ENCODE peak calls at places on chromosomes 3 and 15, in seven cellular contexts. One of them, this sample, is unnamed.

GRCh38 chr3:113441051-113441770 is at the start of gene CFAP44:
- DNase-seq in effector memory CD4-positive, alpha-beta T cell: peak; percentile 5
- DNase-seq in BE2C: peak; percentile 77
- DNase-seq in SJSA1: no peak
- DNase-seq in H9: peak; percentile 91
- DNase-seq in A549: no peak
- DNase-seq in mammary epithelial cell: peak; percentile 41
- DNase-seq in this sample: no peak

GRCh38 chr3:71991681-71992080 is 206.7 kb upstream of the PROK2 start:
- DNase-seq in effector memory CD4-positive, alpha-beta T cell: no peak
- DNase-seq in BE2C: no peak
- DNase-seq in SJSA1: no peak
- DNase-seq in H9: no peak
- DNase-seq in A549: no peak
- DNase-seq in mammary epithelial cell: no peak
- DNase-seq in this sample: no peak

GRCh38 chr3:62015111-62015510 is 358.2 kb downstream of the FEZF2 start:
- DNase-seq in effector memory CD4-positive, alpha-beta T cell: no peak
- DNase-seq in BE2C: no peak
- DNase-seq in SJSA1: no peak
- DNase-seq in H9: no peak
- DNase-seq in A549: no peak
- DNase-seq in mammary epithelial cell: no peak
- DNase-seq in this sample: no peak

GRCh38 chr15:36347272-36347864 is 232.1 kb upstream of the CDIN1 start:
- DNase-seq in effector memory CD4-positive, alpha-beta T cell: no peak
- DNase-seq in BE2C: peak; percentile 17
- DNase-seq in SJSA1: no peak
- DNase-seq in H9: no peak
- DNase-seq in A549: peak; percentile 19
- DNase-seq in mammary epithelial cell: no peak
- DNase-seq in this sample: no peak

GRCh38 chr3:195809796-195810454 is 1.8 kb downstream of the MUC4 start:
- DNase-seq in effector memory CD4-positive, alpha-beta T cell: no peak
- DNase-seq in BE2C: no peak
- DNase-seq in SJSA1: no peak
- DNase-seq in H9: no peak
- DNase-seq in A549: no peak
- DNase-seq in mammary epithelial cell: no peak
- DNase-seq in this sample: no peak

GRCh38 chr15:31474059-31474868 is 147.6 kb downstream of the KLF13 start:
- DNase-seq in effector memory CD4-positive, alpha-beta T cell: no peak
- DNase-seq in BE2C: no peak
- DNase-seq in SJSA1: no peak
- DNase-seq in H9: peak; percentile 6
- DNase-seq in A549: no peak
- DNase-seq in mammary epithelial cell: no peak
- DNase-seq in this sample: no peak

GRCh38 chr15:55106155-55106554 is 90.6 kb downstream of the RSL24D1 start:
- DNase-seq in effector memory CD4-positive, alpha-beta T cell: no peak
- DNase-seq in BE2C: no peak
- DNase-seq in SJSA1: no peak
- DNase-seq in H9: no peak
- DNase-seq in A549: no peak
- DNase-seq in mammary epithelial cell: no peak
- DNase-seq in this sample: no peak

GRCh38 chr3:64505419-64505818 is 182.4 kb downstream of the ADAMTS9 start:
- DNase-seq in effector memory CD4-positive, alpha-beta T cell: no peak
- DNase-seq in BE2C: no peak
- DNase-seq in SJSA1: no peak
- DNase-seq in H9: no peak
- DNase-seq in A549: no peak
- DNase-seq in mammary epithelial cell: no peak
- DNase-seq in this sample: no peak

GRCh38 chr3:89447244-89447643 is 339.8 kb downstream of the EPHA3 start:
- DNase-seq in effector memory CD4-positive, alpha-beta T cell: no peak
- DNase-seq in BE2C: no peak
- DNase-seq in SJSA1: no peak
- DNase-seq in H9: no peak
- DNase-seq in A549: no peak
- DNase-seq in mammary epithelial cell: no peak
- DNase-seq in this sample: no peak

GRCh38 chr3:46857485-46858341 is 5.5 kb downstream of the MYL3 start:
- DNase-seq in effector memory CD4-positive, alpha-beta T cell: no peak
- DNase-seq in BE2C: peak; percentile 0
- DNase-seq in SJSA1: no peak
- DNase-seq in H9: no peak
- DNase-seq in A549: no peak
- DNase-seq in mammary epithelial cell: no peak
- DNase-seq in this sample: no peak

GRCh38 chr3:67077656-67078055 is 79.5 kb downstream of the KBTBD8 start:
- DNase-seq in effector memory CD4-positive, alpha-beta T cell: no peak
- DNase-seq in BE2C: no peak
- DNase-seq in SJSA1: no peak
- DNase-seq in H9: no peak
- DNase-seq in A549: no peak
- DNase-seq in mammary epithelial cell: peak; percentile 26
- DNase-seq in this sample: no peak

GRCh38 chr3:178483704-178484103 is 52.5 kb upstream of the KCNMB2 start:
- DNase-seq in effector memory CD4-positive, alpha-beta T cell: no peak
- DNase-seq in BE2C: no peak
- DNase-seq in SJSA1: no peak
- DNase-seq in H9: no peak
- DNase-seq in A549: no peak
- DNase-seq in mammary epithelial cell: no peak
- DNase-seq in this sample: no peak

GRCh38 chr3:48411606-48412374 is 18.1 kb downstream of the PLXNB1 start:
- DNase-seq in effector memory CD4-positive, alpha-beta T cell: no peak
- DNase-seq in BE2C: peak; percentile 2
- DNase-seq in SJSA1: no peak
- DNase-seq in H9: no peak
- DNase-seq in A549: no peak
- DNase-seq in mammary epithelial cell: no peak
- DNase-seq in this sample: no peak

GRCh38 chr3:113531826-113532697 is at the start of gene SIDT1:
- DNase-seq in effector memory CD4-positive, alpha-beta T cell: peak; percentile 52
- DNase-seq in BE2C: no peak
- DNase-seq in SJSA1: peak; percentile 21
- DNase-seq in H9: peak; percentile 42
- DNase-seq in A549: peak; percentile 48
- DNase-seq in mammary epithelial cell: peak; percentile 32
- DNase-seq in this sample: no peak

GRCh38 chr3:63724987-63725386 is 72.5 kb downstream of the SNTN start:
- DNase-seq in effector memory CD4-positive, alpha-beta T cell: no peak
- DNase-seq in BE2C: no peak
- DNase-seq in SJSA1: peak; percentile 91
- DNase-seq in H9: peak; percentile 37
- DNase-seq in A549: no peak
- DNase-seq in mammary epithelial cell: peak; percentile 82
- DNase-seq in this sample: no peak

GRCh38 chr3:45124379-45124778 is 21.8 kb downstream of the CDCP1 start:
- DNase-seq in effector memory CD4-positive, alpha-beta T cell: no peak
- DNase-seq in BE2C: no peak
- DNase-seq in SJSA1: no peak
- DNase-seq in H9: no peak
- DNase-seq in A549: peak; percentile 61
- DNase-seq in mammary epithelial cell: peak; percentile 90
- DNase-seq in this sample: no peak
- H3K4me1 ChIP-seq in effector memory CD4-positive, alpha-beta T cell: no peaks in the 10 kb centered on the region
- H3K4me1 ChIP-seq in BE2C: no peaks in the 10 kb centered on the region
- H3K4me1 ChIP-seq in SJSA1: peaks cover 32% of the 10 kb centered on the region
- H3K4me1 ChIP-seq in H9: no peaks in the 10 kb centered on the region
- H3K4me1 ChIP-seq in A549: peaks cover 57% of the 10 kb centered on the region
- H3K4me1 ChIP-seq in mammary epithelial cell: peaks cover 90% of the 10 kb centered on the region
- H3K4me1 ChIP-seq in this sample: no peaks in the 10 kb centered on the region

DNA sequence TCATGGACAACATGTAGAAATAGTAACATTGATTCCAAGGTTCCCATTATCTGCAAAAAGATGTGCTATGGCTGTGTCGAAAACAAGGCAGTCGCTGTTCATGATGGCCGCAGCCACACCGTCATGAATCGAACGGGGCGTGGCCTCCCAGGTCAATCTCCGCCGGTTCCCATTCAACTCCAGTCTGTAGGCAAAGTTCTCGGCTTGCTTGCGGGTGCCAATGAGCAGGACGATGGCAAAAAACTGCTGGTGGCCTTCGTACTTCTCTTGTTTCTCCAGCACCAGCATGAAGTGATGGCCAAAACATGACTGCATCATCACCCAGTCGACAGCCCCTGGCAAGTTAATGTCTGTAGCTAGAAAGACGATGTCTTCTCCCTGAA is 20.8 kb downstream of the SIAH2 start:
- DNase-seq in effector memory CD4-positive, alpha-beta T cell: no peak
- DNase-seq in BE2C: no peak
- DNase-seq in SJSA1: no peak
- DNase-seq in H9: no peak
- DNase-seq in A549: no peak
- DNase-seq in mammary epithelial cell: no peak
- DNase-seq in this sample: no peak
- H3K4me1 ChIP-seq in effector memory CD4-positive, alpha-beta T cell: peaks cover 6% of the 10 kb centered on the region
- H3K4me1 ChIP-seq in BE2C: peaks cover 10% of the 10 kb centered on the region
- H3K4me1 ChIP-seq in SJSA1: peaks cover 27% of the 10 kb centered on the region
- H3K4me1 ChIP-seq in H9: no peaks in the 10 kb centered on the region
- H3K4me1 ChIP-seq in A549: peaks cover 44% of the 10 kb centered on the region
- H3K4me1 ChIP-seq in mammary epithelial cell: peaks cover 37% of the 10 kb centered on the region
- H3K4me1 ChIP-seq in this sample: no peaks in the 10 kb centered on the region

GRCh38 chr3:134350266-134350665 is 24.0 kb downstream of the AMOTL2 start:
- DNase-seq in effector memory CD4-positive, alpha-beta T cell: no peak
- DNase-seq in BE2C: no peak
- DNase-seq in SJSA1: no peak
- DNase-seq in H9: no peak
- DNase-seq in A549: no peak
- DNase-seq in mammary epithelial cell: no peak
- DNase-seq in this sample: no peak

GRCh38 chr3:134347516-134347915 is 26.7 kb downstream of the AMOTL2 start:
- DNase-seq in effector memory CD4-positive, alpha-beta T cell: no peak
- DNase-seq in BE2C: no peak
- DNase-seq in SJSA1: no peak
- DNase-seq in H9: no peak
- DNase-seq in A549: no peak
- DNase-seq in mammary epithelial cell: no peak
- DNase-seq in this sample: no peak

GRCh38 chr3:134346744-134347143 is 27.5 kb downstream of the AMOTL2 start:
- DNase-seq in effector memory CD4-positive, alpha-beta T cell: no peak
- DNase-seq in BE2C: no peak
- DNase-seq in SJSA1: no peak
- DNase-seq in H9: no peak
- DNase-seq in A549: no peak
- DNase-seq in mammary epithelial cell: no peak
- DNase-seq in this sample: no peak

GRCh38 chr3:134350861-134351311 is 23.4 kb downstream of the AMOTL2 start:
- DNase-seq in effector memory CD4-positive, alpha-beta T cell: no peak
- DNase-seq in BE2C: no peak
- DNase-seq in SJSA1: no peak
- DNase-seq in H9: no peak
- DNase-seq in A549: no peak
- DNase-seq in mammary epithelial cell: peak; percentile 86
- DNase-seq in this sample: no peak

DNA sequence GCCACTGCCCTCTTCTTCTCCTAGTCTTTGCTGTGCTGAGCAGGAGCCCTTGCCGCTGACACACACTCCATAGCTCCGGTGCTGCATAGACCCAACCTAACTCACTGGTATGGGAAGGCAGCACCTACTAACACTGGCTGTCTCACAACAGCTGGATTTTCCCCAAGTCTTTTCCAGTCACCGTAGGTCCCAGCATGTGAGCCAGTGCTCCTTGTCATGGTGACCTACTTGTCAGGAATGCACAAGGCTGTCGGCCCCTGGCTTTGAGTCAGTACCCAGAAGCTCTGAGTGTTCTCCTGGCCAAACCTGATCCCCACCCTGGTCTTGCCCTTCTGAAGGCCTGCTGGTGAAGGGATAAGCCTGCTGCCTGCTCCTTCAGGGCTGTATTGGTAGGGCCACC is 25.7 kb downstream of the AMOTL2 start:
- DNase-seq in effector memory CD4-positive, alpha-beta T cell: no peak
- DNase-seq in BE2C: no peak
- DNase-seq in SJSA1: peak; percentile 18
- DNase-seq in H9: no peak
- DNase-seq in A549: no peak
- DNase-seq in mammary epithelial cell: peak; percentile 76
- DNase-seq in this sample: no peak
- H3K4me1 ChIP-seq in effector memory CD4-positive, alpha-beta T cell: no peaks in the 10 kb centered on the region
- H3K4me1 ChIP-seq in BE2C: no peaks in the 10 kb centered on the region
- H3K4me1 ChIP-seq in SJSA1: peaks cover 9% of the 10 kb centered on the region
- H3K4me1 ChIP-seq in H9: no peaks in the 10 kb centered on the region
- H3K4me1 ChIP-seq in A549: peaks cover 28% of the 10 kb centered on the region
- H3K4me1 ChIP-seq in mammary epithelial cell: peaks cover 42% of the 10 kb centered on the region
- H3K4me1 ChIP-seq in this sample: no peaks in the 10 kb centered on the region

GRCh38 chr3:123657578-123657977 is 72.7 kb upstream of the HACD2 start:
- DNase-seq in effector memory CD4-positive, alpha-beta T cell: no peak
- DNase-seq in BE2C: no peak
- DNase-seq in SJSA1: no peak
- DNase-seq in H9: no peak
- DNase-seq in A549: no peak
- DNase-seq in mammary epithelial cell: no peak
- DNase-seq in this sample: no peak

GRCh38 chr3:123657111-123657510 is 72.3 kb upstream of the HACD2 start:
- DNase-seq in effector memory CD4-positive, alpha-beta T cell: no peak
- DNase-seq in BE2C: no peak
- DNase-seq in SJSA1: no peak
- DNase-seq in H9: no peak
- DNase-seq in A549: no peak
- DNase-seq in mammary epithelial cell: no peak
- DNase-seq in this sample: no peak

GRCh38 chr3:123658860-123659221 is 74.0 kb upstream of the HACD2 start:
- DNase-seq in effector memory CD4-positive, alpha-beta T cell: no peak
- DNase-seq in BE2C: no peak
- DNase-seq in SJSA1: no peak
- DNase-seq in H9: no peak
- DNase-seq in A549: no peak
- DNase-seq in mammary epithelial cell: no peak
- DNase-seq in this sample: no peak

GRCh38 chr3:123656691-123657090 is 71.8 kb upstream of the HACD2 start:
- DNase-seq in effector memory CD4-positive, alpha-beta T cell: no peak
- DNase-seq in BE2C: no peak
- DNase-seq in SJSA1: no peak
- DNase-seq in H9: no peak
- DNase-seq in A549: peak; percentile 34
- DNase-seq in mammary epithelial cell: no peak
- DNase-seq in this sample: peak; percentile 25

GRCh38 chr3:123658118-123658859 is 73.4 kb upstream of the HACD2 start:
- DNase-seq in effector memory CD4-positive, alpha-beta T cell: no peak
- DNase-seq in BE2C: no peak
- DNase-seq in SJSA1: no peak
- DNase-seq in H9: no peak
- DNase-seq in A549: no peak
- DNase-seq in mammary epithelial cell: no peak
- DNase-seq in this sample: no peak
- H3K4me1 ChIP-seq in effector memory CD4-positive, alpha-beta T cell: no peaks in the 10 kb centered on the region
- H3K4me1 ChIP-seq in BE2C: peaks cover 11% of the 10 kb centered on the region
- H3K4me1 ChIP-seq in SJSA1: peaks cover 33% of the 10 kb centered on the region
- H3K4me1 ChIP-seq in H9: no peaks in the 10 kb centered on the region
- H3K4me1 ChIP-seq in A549: peaks cover 6% of the 10 kb centered on the region
- H3K4me1 ChIP-seq in mammary epithelial cell: peaks cover 17% of the 10 kb centered on the region
- H3K4me1 ChIP-seq in this sample: peaks cover 25% of the 10 kb centered on the region